ENCODE peak calls at places on chromosomes 11 and 22, in six cellular contexts. E is brain microvascular endothelial cell, B is GM23338, T is left ventricle myocardium inferior, I is right lobe of liver, Q is B cell. Z is an unnamed sample.

GRCh38 chr22:36356708-36357694 is 30.8 kb downstream of the MYH9 start:
- DNase-seq in E (no peak), B (no peak), T (no peak), I (no peak), Q (no peak), Z (no peak)

GRCh38 chr11:44404323-44404705 is 94.4 kb upstream of the ALX4 start:
- DNase-seq in E (no peak), B (no peak), T (no peak), I (no peak), Q (no peak), Z (no peak)

GRCh38 chr11:23205156-23205871 is 345.0 kb upstream of the CCDC179 start:
- DNase-seq in E (peak; percentile 14), B (no peak), T (no peak), I (no peak), Q (no peak), Z (no peak)

GRCh38 chr22:26847046-26847445 is 189.7 kb downstream of the MIAT start:
- DNase-seq in E (no peak), B (no peak), T (no peak), I (no peak), Q (no peak), Z (no peak)

GRCh38 chr22:19593991-19594569 is 69.9 kb upstream of the CLDN5 start:
- DNase-seq in E (no peak), B (no peak), T (no peak), I (no peak), Q (no peak), Z (no peak)

GRCh38 chr11:64751580-64751979 is 7.6 kb upstream of the RASGRP2 start:
- DNase-seq in E (no peak), B (no peak), T (no peak), I (peak; percentile 18), Q (no peak), Z (no peak)

GRCh38 chr11:107916671-107917241 is 11.5 kb upstream of the RAB39A start:
- DNase-seq in E (no peak), B (peak; percentile 73), T (no peak), I (no peak), Q (peak; percentile 30), Z (peak; percentile 49)

GRCh38 chr11:57324154-57324885 is 432 bp downstream of the TNKS1BP1 start:
- DNase-seq in E (peak; percentile 34), B (peak; percentile 79), T (peak; percentile 53), I (no peak), Q (no peak), Z (peak; percentile 71)

GRCh38 chr11:128156486-128156885 is 430.9 kb downstream of the ETS1 start:
- DNase-seq in E (no peak), B (no peak), T (no peak), I (no peak), Q (no peak), Z (no peak)

GRCh38 chr11:76250520-76251222 is 44.4 kb upstream of the WNT11 start:
- DNase-seq in E (no peak), B (no peak), T (no peak), I (no peak), Q (no peak), Z (no peak)

GRCh38 chr11:60914620-60915249 is 777 bp downstream of the TMEM109 start:
- DNase-seq in E (no peak), B (peak; percentile 36), T (no peak), I (peak; percentile 64), Q (no peak), Z (no peak)

GRCh38 chr22:48883211-48883960 is 944.3 kb downstream of the BRD1 start:
- DNase-seq in E (no peak), B (no peak), T (peak; percentile 4), I (peak; percentile 42), Q (no peak), Z (no peak)

GRCh38 chr11:13210424-13210823 is 67.2 kb upstream of the BMAL1 start:
- DNase-seq in E (peak; percentile 76), B (peak; percentile 91), T (peak; percentile 42), I (peak; percentile 58), Q (no peak), Z (no peak)

GRCh38 chr11:11757871-11758270 is 83.9 kb upstream of the USP47 start:
- DNase-seq in E (no peak), B (no peak), T (no peak), I (no peak), Q (no peak), Z (no peak)

GRCh38 chr11:31818874-31819331 is 7.8 kb upstream of the PAX6 start:
- DNase-seq in E (no peak), B (peak; percentile 66), T (no peak), I (no peak), Q (no peak), Z (peak; percentile 25)

GRCh38 chr22:47294222-47294532 is 531.7 kb downstream of the TBC1D22A start:
- DNase-seq in E (peak; percentile 3), B (no peak), T (no peak), I (no peak), Q (no peak), Z (no peak)

GRCh38 chr11:64566915-64567882 is 23.8 kb upstream of the SLC22A12 start:
- DNase-seq in E (no peak), B (no peak), T (no peak), I (peak; percentile 56), Q (no peak), Z (no peak)

GRCh38 chr11:69221086-69221485 is 65.4 kb downstream of the SMIM38 start:
- DNase-seq in E (no peak), B (no peak), T (no peak), I (no peak), Q (no peak), Z (no peak)

GRCh38 chr22:27834364-27835185 is 33.0 kb upstream of the MN1 start:
- DNase-seq in E (no peak), B (no peak), T (no peak), I (peak; percentile 26), Q (no peak), Z (no peak)

GRCh38 chr11:975824-976223 is 50.2 kb downstream of the AP2A2 start:
- DNase-seq in E (peak; percentile 22), B (peak; percentile 82), T (no peak), I (no peak), Q (peak; percentile 30), Z (no peak)
- TF ChIP-seq CTCF in E (peak; percentile 53), B (peak; percentile 39), T (no peak), I (peak; percentile 10), Q (no peak), Z (no peak)

DNA sequence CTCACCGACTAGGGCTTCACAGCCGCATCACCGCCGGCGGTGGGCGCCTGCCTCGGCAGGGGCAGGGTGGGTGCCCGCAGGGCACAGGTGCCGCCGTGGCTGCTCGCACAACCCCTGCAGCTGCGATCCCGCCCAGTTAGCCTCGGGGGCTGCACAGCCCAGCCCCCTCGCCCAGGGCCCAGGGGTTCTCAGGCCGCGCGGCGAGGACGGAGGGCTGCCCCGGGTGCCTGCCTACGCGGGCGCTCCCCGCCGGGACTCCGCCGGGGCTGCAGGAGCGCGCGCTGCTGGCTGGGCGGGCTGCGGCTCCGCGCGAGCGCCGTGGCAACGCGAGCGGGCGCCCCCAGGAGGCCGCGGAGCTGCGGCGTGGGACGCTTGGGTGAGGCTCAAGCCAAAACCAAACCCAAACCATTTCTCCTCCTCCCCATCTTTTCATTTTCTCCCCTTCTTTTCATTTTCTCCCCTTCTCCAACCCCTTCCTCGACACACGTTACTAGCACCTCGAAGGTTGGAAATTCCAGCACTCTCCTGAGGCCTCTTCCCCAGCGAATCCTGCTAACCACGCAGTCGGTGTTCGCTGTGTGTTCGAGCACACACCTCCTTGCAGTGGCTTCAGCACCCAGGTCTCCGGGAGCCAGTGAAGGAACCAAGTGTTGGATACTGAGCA is at the start of gene MICAL3:
- DNase-seq in E (no peak), B (peak; percentile 57), T (peak; percentile 57), I (peak; percentile 75), Q (peak; percentile 98), Z (peak; percentile 92)
- TF ChIP-seq CTCF in E (peak; percentile 65), B (peak; percentile 25), T (peak; percentile 79), I (peak; percentile 58), Q (peak; percentile 85), Z (peak; percentile 95)

GRCh38 chr11:119752324-119752723 is 23.3 kb upstream of the NECTIN1 start:
- DNase-seq in E (no peak), B (no peak), T (no peak), I (no peak), Q (no peak), Z (no peak)
- TF ChIP-seq CTCF in E (no peak), B (no peak), T (no peak), I (no peak), Q (no peak), Z (no peak)

GRCh38 chr22:20606784-20607128 is 99.3 kb downstream of the MED15 start:
- DNase-seq in E (no peak), B (no peak), T (no peak), I (no peak), Q (no peak), Z (no peak)

GRCh38 chr22:20605328-20605727 is 97.9 kb downstream of the MED15 start:
- DNase-seq in E (no peak), B (no peak), T (no peak), I (no peak), Q (no peak), Z (peak; percentile 22)

GRCh38 chr22:20604776-20605221 is 97.4 kb downstream of the MED15 start:
- DNase-seq in E (no peak), B (peak; percentile 10), T (no peak), I (no peak), Q (no peak), Z (no peak)

GRCh38 chr22:20607157-20607907 is 99.9 kb downstream of the MED15 start:
- DNase-seq in E (no peak), B (peak; percentile 27), T (no peak), I (no peak), Q (no peak), Z (peak; percentile 30)

DNA sequence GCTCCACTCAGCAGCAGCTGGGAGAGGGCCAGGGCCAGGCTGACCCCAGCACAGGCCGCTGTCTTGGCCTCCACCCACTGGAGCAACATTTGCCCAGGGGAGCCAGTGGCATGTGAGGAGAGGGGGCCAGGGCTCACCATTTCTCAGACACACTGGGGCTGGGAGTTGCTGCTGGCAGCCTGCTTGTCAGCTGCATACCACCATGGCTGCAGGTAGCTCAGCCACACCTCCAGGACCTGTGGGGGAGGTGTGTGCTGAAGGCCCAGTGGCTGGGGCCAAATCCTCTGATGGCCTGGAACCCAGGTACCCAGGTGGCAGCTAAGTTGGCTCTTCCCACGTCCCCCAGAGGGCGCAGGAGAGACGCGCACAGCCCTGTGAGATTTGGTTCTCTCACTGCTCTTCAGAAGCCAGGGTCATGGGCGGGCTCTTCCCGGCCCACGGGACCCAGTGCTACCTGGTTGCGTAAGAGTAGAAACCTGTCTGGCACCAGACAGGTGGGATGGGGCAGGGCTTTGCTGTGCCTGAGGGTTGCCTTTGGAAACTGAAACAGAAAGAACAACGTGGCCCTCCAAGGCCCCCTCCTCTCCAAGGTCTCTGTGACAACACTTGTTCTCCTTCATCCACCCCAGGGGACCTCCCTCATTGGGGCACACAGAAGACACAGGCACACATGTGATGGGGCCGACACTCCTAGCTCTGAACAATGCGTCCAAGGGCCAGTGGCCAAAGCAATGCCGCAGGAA is 98.8 kb downstream of the MED15 start:
- DNase-seq in E (peak; percentile 40), B (peak; percentile 97), T (no peak), I (peak; percentile 90), Q (peak; percentile 68), Z (peak; percentile 88)
- TF ChIP-seq CTCF in E (peak; percentile 91), B (peak; percentile 73), T (peak; percentile 67), I (peak; percentile 74), Q (peak; percentile 72), Z (peak; percentile 85)